ENCODE peak calls at places on chromosomes 7 and 10, in five cellular contexts. L is hepatocyte, C is GM23338, P is GM23248, G is PC-3. Z is an unnamed sample.

GRCh38 chr7:139043823-139044812 is 8.3 kb upstream of the ZC3HAV1L start:
- DNase-seq in L (no peak), C (no peak), P (no peak), G (no peak), Z (no peak)

GRCh38 chr7:100584046-100584676 is 1.8 kb downstream of the LRCH4 start:
- DNase-seq in L (peak), C (no peak), P (no peak), G (no peak), Z (no peak)

GRCh38 chr10:121539757-121540156 is 58.5 kb downstream of the FGFR2 start:
- DNase-seq in L (no peak), C (no peak), P (no peak), G (no peak), Z (no peak)

GRCh38 chr10:51289519-51289918 is 215.2 kb downstream of the PRKG1 start:
- DNase-seq in L (no peak), C (no peak), P (no peak), G (no peak), Z (no peak)

GRCh38 chr10:71530781-71531180 is 134.1 kb downstream of the CDH23 start:
- DNase-seq in L (no peak), C (no peak), P (no peak), G (no peak), Z (no peak)

GRCh38 chr10:4144802-4145201 is 359.8 kb upstream of the KLF6 start:
- DNase-seq in L (no peak), C (no peak), P (peak), G (peak), Z (no peak)

GRCh38 chr7:153022796-153023592 is 263.4 kb downstream of the ACTR3B start:
- DNase-seq in L (no peak), C (peak), P (no peak), G (no peak), Z (no peak)

GRCh38 chr7:124724516-124725192 is 40.9 kb downstream of the GPR37 start:
- DNase-seq in L (no peak), C (no peak), P (no peak), G (no peak), Z (no peak)

GRCh38 chr7:33250421-33250827 is 121.1 kb downstream of the BBS9 start:
- DNase-seq in L (no peak), C (no peak), P (peak), G (no peak), Z (no peak)

GRCh38 chr10:104816501-104816900 is 175.4 kb downstream of the SORCS3 start:
- DNase-seq in L (no peak), C (no peak), P (no peak), G (no peak), Z (no peak)

GRCh38 chr7:36711256-36711655 is 13.0 kb downstream of the AOAH start:
- DNase-seq in L (no peak), C (no peak), P (no peak), G (no peak), Z (no peak)

GRCh38 chr10:78787095-78787494 is 281.7 kb upstream of the ZMIZ1 start:
- DNase-seq in L (no peak), C (no peak), P (no peak), G (peak), Z (no peak)

GRCh38 chr10:95405655-95406054 is 114.9 kb upstream of the PDLIM1 start:
- DNase-seq in L (no peak), C (no peak), P (no peak), G (no peak), Z (no peak)

GRCh38 chr7:96998333-96998732 is 7.0 kb upstream of the DLX6 start:
- DNase-seq in L (no peak), C (no peak), P (no peak), G (no peak), Z (no peak)

GRCh38 chr10:132913559-132914115 is 28.7 kb downstream of the CFAP46 start:
- DNase-seq in L (no peak), C (no peak), P (no peak), G (no peak), Z (no peak)

GRCh38 chr10:91512458-91512857 is 102.3 kb downstream of the HECTD2 start:
- DNase-seq in L (no peak), C (no peak), P (no peak), G (no peak), Z (no peak)
- TF ChIP-seq EZH2phosphoT487 in L (no peak), C (no peak), P (no peak), G (no peak), Z (no peak)

GRCh38 chr7:158992759-158993158 is 136.4 kb downstream of the DYNC2I1 start:
- DNase-seq in L (no peak), C (peak), P (no peak), G (no peak), Z (no peak)

GRCh38 chr7:158993591-158993990 is 137.2 kb downstream of the DYNC2I1 start:
- DNase-seq in L (no peak), C (no peak), P (no peak), G (no peak), Z (no peak)

GRCh38 chr7:158989006-158989405 is 132.6 kb downstream of the DYNC2I1 start:
- DNase-seq in L (no peak), C (no peak), P (no peak), G (no peak), Z (no peak)

GRCh38 chr7:158994687-158995086 is 138.3 kb downstream of the DYNC2I1 start:
- DNase-seq in L (no peak), C (no peak), P (no peak), G (no peak), Z (no peak)

DNA sequence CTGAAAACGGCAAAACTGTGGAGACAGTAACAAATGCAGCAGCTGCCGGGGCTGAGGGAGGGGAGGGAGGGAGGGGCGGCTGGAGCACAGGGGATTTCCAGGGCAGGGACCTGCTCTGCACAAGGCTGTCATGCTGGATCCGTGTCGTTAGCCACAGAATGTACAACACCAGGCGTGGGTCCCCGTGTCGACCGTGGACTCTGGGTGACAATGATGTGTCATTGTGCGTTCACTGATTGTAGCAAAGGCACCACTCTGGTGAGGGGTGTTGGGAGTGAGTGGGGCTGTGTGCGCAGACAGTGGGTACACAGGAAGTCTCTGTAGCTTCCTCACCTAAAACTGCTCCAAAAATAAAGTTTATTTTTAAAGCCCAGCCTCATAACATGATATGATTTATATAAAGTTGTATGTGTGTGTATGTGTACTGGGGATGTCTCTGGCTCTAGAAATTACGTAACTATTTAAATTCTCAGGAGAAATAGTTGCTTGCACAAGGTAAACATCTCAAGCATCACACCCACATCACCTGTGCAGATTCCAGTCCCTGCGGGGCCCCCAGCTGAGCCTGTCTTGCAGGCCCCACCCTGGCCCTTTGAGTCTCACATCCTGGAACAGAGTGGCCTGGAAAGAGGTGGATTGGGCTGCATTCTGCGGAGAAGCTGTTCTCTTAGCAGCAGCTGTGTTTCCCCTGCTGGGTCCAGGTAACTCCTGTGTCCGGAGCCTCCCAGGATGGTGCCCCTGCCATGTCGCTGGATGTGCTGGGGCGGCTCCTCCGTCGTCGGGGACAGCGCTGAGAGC is 135.7 kb downstream of the DYNC2I1 start:
- DNase-seq in L (peak), C (peak), P (no peak), G (no peak), Z (peak)
- TF ChIP-seq EZH2 in L (no peak), C (no peak), P (no peak), G (no peak), Z (no peak)

GRCh38 chr10:63110940-63111339 is 22.2 kb upstream of the NRBF2 start:
- DNase-seq in L (no peak), C (no peak), P (no peak), G (no peak), Z (no peak)

GRCh38 chr10:63107943-63108437 is 25.1 kb upstream of the NRBF2 start:
- DNase-seq in L (no peak), C (no peak), P (no peak), G (no peak), Z (no peak)

GRCh38 chr10:63103971-63104409 is 29.1 kb upstream of the NRBF2 start:
- DNase-seq in L (no peak), C (peak), P (no peak), G (no peak), Z (no peak)

GRCh38 chr10:63105811-63106755 is 27.0 kb upstream of the NRBF2 start:
- DNase-seq in L (no peak), C (peak), P (peak), G (peak), Z (no peak)
- TF ChIP-seq EZH2phosphoT487 in L (no peak), C (no peak), P (no peak), G (no peak), Z (no peak)

DNA sequence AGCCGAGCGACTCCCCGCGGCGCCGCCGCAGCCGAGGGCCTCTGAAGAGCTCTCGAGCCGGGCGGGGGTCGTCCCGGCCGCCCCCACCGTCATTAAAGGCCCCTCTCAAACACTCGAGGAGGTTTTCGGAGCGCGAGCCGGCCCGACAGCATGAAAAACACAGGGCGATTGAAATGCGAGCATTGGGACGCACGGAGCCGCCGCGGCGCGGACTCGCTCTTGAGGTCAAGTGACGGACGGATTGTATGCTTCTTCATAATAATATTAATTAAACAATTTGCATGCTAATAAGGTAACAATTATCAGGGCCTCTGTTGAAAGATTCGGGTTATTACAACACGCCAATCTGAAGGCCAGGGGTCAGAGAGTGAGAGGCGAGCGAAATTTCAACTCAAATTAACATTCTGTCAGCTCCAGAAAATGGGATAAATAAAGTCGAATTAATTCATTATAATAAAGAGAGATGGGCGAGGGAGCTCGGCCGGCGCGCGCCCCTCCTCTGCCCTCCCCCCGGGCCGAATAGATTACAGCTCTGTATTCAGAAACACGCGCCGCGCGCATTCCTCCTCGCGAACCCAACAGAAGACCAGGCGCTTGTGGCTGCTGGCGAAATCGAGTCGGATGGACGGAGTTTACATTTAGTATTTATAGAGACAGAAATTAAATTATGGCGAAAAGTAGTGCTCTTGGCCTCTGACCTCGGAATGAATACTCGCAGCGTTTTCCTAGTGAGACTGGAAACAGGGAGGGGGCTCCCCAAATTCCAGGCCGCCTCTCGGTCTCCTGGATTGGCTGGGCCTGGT is 2.1 kb upstream of the UNCX start:
- DNase-seq in L (no peak), C (peak), P (no peak), G (no peak), Z (no peak)
- TF ChIP-seq EZH2 in L (peak), C (peak), P (peak), G (no peak), Z (no peak)

Z was measured in MM.1S.